ENCODE peak calls at places on chromosomes 6 and 20, in eight cellular contexts. R is GM23248, L is HCT116, W is OCI-LY7, E is H9, J is H1, Z is PC-9, X is IMR-90. P is an unnamed sample. For H4K20me1, the result is how much of the 10 kb centered on the place peaks cover.

GRCh38 chr6:42441661-42442081 is 10.1 kb downstream of the TRERF1 start:
- DNase-seq in R (no peak), L (no peak), W (no peak), E (peak), J (no peak), Z (no peak), X (peak), P (peak)

GRCh38 chr6:40441132-40441531 is 146.0 kb downstream of the LRFN2 start:
- DNase-seq in R (no peak), L (no peak), W (no peak), E (no peak), J (no peak), Z (no peak), X (no peak), P (no peak)

GRCh38 chr20:62752671-62753501 is 43.4 kb upstream of the MRGBP start:
- DNase-seq in R (peak), L (no peak), W (no peak), E (no peak), J (no peak), Z (no peak), X (peak), P (no peak)

GRCh38 chr6:140893432-140893831 is 1239.3 kb upstream of the GJE1 start:
- DNase-seq in R (no peak), L (no peak), W (no peak), E (peak), J (no peak), Z (no peak), X (no peak), P (no peak)

GRCh38 chr6:28295326-28295725 is 14.0 kb downstream of the PGBD1 start:
- DNase-seq in R (no peak), L (no peak), W (no peak), E (no peak), J (no peak), Z (no peak), X (no peak), P (no peak)

GRCh38 chr6:3977875-3978711 is 100.8 kb downstream of the FAM217A start:
- DNase-seq in R (peak), L (peak), W (peak), E (peak), J (no peak), Z (peak), X (peak), P (peak)

GRCh38 chr6:96657344-96657743 is 94.4 kb downstream of the FHL5 start:
- DNase-seq in R (no peak), L (no peak), W (no peak), E (no peak), J (no peak), Z (no peak), X (no peak), P (no peak)

GRCh38 chr6:73854998-73855718 is 159.2 kb downstream of the CD109 start:
- DNase-seq in R (peak), L (peak), W (peak), E (no peak), J (no peak), Z (no peak), X (peak), P (peak)

GRCh38 chr20:59939052-59939878 is 840 bp downstream of the PPP1R3D start:
- DNase-seq in R (no peak), L (no peak), W (no peak), E (peak), J (peak), Z (no peak), X (no peak), P (peak)

GRCh38 chr6:15437090-15437489 is 191.2 kb downstream of the JARID2 start:
- DNase-seq in R (no peak), L (no peak), W (no peak), E (no peak), J (no peak), Z (no peak), X (no peak), P (no peak)

GRCh38 chr6:15441215-15441868 is 195.5 kb downstream of the JARID2 start:
- DNase-seq in R (peak), L (peak), W (peak), E (peak), J (no peak), Z (peak), X (peak), P (peak)

GRCh38 chr6:15440040-15440439 is 194.2 kb downstream of the JARID2 start:
- DNase-seq in R (no peak), L (no peak), W (no peak), E (no peak), J (no peak), Z (no peak), X (no peak), P (no peak)

GRCh38 chr6:15441982-15442381 is 196.1 kb downstream of the JARID2 start:
- DNase-seq in R (no peak), L (no peak), W (no peak), E (no peak), J (no peak), Z (no peak), X (no peak), P (no peak)

GRCh38 chr6:15439410-15440022 is 193.6 kb downstream of the JARID2 start:
- DNase-seq in R (no peak), L (no peak), W (no peak), E (no peak), J (no peak), Z (no peak), X (no peak), P (peak)
- H4K20me1 ChIP-seq in R (under half), L (under half), W (under half), E (under half), J (under half), Z (under half), X (half or more), P (under half)

DNA sequence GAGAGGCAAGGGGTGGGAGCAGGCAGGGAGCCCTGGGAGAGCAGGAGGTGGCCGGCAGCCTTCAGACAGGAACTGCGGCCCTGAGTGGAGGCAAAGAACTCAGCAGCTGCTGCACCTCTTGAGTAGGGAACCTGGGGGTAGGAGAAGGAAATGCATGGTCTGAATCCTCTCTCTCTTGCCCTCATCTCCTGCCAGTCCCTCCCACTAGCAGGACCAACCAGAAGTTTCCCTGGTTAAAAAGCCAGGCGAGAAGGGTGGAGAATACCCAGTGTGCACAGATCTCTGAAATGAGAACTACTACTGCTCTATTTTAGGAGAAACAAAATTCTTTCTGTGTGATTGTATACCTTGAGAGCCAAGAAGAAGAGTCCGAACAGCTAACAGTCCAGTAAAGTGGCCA is 25.4 kb downstream of the WRNIP1 start:
- DNase-seq in R (peak), L (no peak), W (no peak), E (peak), J (no peak), Z (no peak), X (peak), P (peak)
- H3K27ac ChIP-seq in R (peak), L (peak), W (no peak), E (no peak), J (no peak), Z (peak), X (peak), P (peak)

GRCh38 chr6:35651244-35651643 is 37.5 kb downstream of the FKBP5 start:
- DNase-seq in R (no peak), L (no peak), W (no peak), E (no peak), J (no peak), Z (no peak), X (no peak), P (no peak)

GRCh38 chr6:35650015-35650414 is 38.7 kb downstream of the FKBP5 start:
- DNase-seq in R (no peak), L (no peak), W (no peak), E (no peak), J (no peak), Z (no peak), X (no peak), P (no peak)

DNA sequence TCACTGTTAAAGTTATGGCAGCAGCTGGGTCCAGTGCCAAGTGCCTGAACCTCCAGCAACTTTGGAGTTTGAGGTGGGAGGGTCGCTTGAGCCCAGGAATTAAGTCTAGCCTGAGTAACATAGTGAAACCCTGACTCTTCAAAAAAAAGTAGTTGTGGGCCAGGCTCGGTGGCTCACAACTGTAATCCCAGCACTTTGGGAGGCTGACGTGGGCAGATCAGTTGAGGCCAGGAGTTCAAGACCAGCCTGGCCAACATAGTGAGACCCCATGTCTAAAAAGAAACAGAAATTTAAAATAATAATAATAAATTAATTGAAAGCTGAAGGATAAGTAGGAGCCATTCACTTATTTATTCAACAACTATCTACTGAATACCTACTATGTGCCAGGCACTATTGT is 33.8 kb downstream of the FKBP5 start:
- DNase-seq in R (no peak), L (no peak), W (no peak), E (no peak), J (no peak), Z (no peak), X (no peak), P (no peak)
- H4K20me1 ChIP-seq in R (under half), L (under half), W (under half), E (under half), J (under half), Z (under half), X (under half), P (under half)

GRCh38 chr6:6697620-6698019 is 109.1 kb downstream of the LY86 start:
- DNase-seq in R (no peak), L (no peak), W (no peak), E (no peak), J (no peak), Z (no peak), X (no peak), P (peak)
- H3K27ac ChIP-seq in R (no peak), L (no peak), W (no peak), E (no peak), J (no peak), Z (no peak), X (no peak), P (no peak)

DNA sequence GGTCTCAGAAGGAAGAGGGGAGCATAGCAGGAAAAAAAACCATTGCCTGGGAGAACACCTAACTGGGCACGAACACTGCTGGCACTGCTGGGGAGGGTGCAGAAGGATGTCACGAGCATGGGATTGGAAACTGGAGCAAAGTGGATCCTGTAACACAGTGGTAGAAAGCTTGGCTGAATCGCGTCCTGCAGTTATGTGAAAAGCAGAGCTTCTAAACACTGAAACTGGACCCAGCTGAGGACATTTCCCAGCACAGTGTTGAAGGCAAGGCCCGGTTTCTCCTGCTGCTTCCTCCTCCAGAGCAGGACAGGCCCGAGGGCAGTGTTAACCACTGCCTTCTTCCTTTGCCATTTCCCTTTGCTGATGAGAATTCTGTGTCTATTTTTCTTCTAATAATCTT is 6.7 kb downstream of the APMAP start:
- DNase-seq in R (no peak), L (no peak), W (no peak), E (peak), J (no peak), Z (no peak), X (no peak), P (no peak)
- H4K20me1 ChIP-seq in R (under half), L (under half), W (under half), E (under half), J (under half), Z (under half), X (under half), P (under half)

DNA sequence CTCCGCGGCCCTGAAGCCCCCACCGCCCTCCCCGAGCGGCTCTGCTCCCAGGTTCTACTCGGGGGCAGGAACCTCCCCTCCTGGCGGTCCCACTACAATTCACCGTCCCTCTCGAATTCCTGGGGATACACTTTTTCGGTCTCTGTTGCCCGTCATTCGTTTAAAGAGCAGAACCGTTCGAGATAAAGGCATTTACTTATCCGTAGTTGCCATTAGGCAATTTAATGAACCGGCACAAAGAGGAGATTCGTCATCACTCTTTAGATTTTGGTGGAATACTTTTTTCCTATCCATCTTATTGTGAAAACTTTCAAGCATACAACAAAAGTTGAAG is 1.1 kb upstream of the CD24 start:
- DNase-seq in R (peak), L (no peak), W (peak), E (no peak), J (no peak), Z (peak), X (no peak), P (peak)
- H3K27ac ChIP-seq in R (no peak), L (no peak), W (peak), E (peak), J (peak), Z (peak), X (no peak), P (no peak)